ENCODE peak calls at places on chromosomes 13 and 19, in eight cellular contexts. G is tibial nerve, B is body of pancreas, X is esophagus squamous epithelium, K is transverse colon, L is adrenal gland, D is heart left ventricle, U is HCT116. F is an unnamed sample. For H3K4me1, the result is how much of the 10 kb centered on the place peaks cover.

GRCh38 chr19:48955308-48955958 is 758 bp downstream of the BAX start:
- DNase-seq in G (no peak), B (no peak), X (no peak), K (no peak), L (no peak), D (no peak), U (no peak), F (no peak)

GRCh38 chr19:33000910-33001309 is 28.9 kb downstream of the FAAP24 start:
- DNase-seq in G (no peak), B (no peak), X (no peak), K (no peak), L (no peak), D (no peak), U (no peak), F (no peak)

GRCh38 chr13:32585625-32586021 is 629 bp upstream of the PDS5B start:
- DNase-seq in G (no peak), B (peak), X (no peak), K (no peak), L (peak), D (no peak), U (no peak), F (no peak)

GRCh38 chr13:46354143-46355087 is 32.6 kb downstream of the RUBCNL start:
- DNase-seq in G (no peak), B (no peak), X (no peak), K (no peak), L (no peak), D (no peak), U (peak), F (no peak)

GRCh38 chr13:102347490-102347889 is 54.4 kb downstream of the FGF14 start:
- DNase-seq in G (no peak), B (no peak), X (no peak), K (no peak), L (no peak), D (no peak), U (no peak), F (no peak)

GRCh38 chr13:62510906-62511655 is 1095.4 kb upstream of the PCDH20 start:
- DNase-seq in G (no peak), B (no peak), X (no peak), K (no peak), L (no peak), D (no peak), U (no peak), F (no peak)

GRCh38 chr19:54462713-54463530 is 656 bp downstream of the LENG9 start:
- DNase-seq in G (peak), B (peak), X (no peak), K (peak), L (peak), D (peak), U (no peak), F (peak)

GRCh38 chr13:48492123-48493075 is 40.5 kb downstream of the RCBTB2 start:
- DNase-seq in G (peak), B (peak), X (peak), K (peak), L (peak), D (peak), U (no peak), F (peak)

GRCh38 chr13:110132178-110132975 is 174.6 kb downstream of the COL4A1 start:
- DNase-seq in G (no peak), B (no peak), X (no peak), K (no peak), L (no peak), D (no peak), U (no peak), F (no peak)

GRCh38 chr13:50512602-50513527 is 330.6 kb downstream of the DLEU7 start:
- DNase-seq in G (peak), B (peak), X (peak), K (peak), L (peak), D (peak), U (no peak), F (peak)

GRCh38 chr13:112720251-112720650 is 30.4 kb downstream of the ATP11A start:
- DNase-seq in G (no peak), B (no peak), X (no peak), K (no peak), L (no peak), D (no peak), U (no peak), F (no peak)

GRCh38 chr19:7988307-7988706 is 17.1 kb downstream of the ELAVL1 start:
- DNase-seq in G (no peak), B (no peak), X (no peak), K (no peak), L (no peak), D (no peak), U (no peak), F (no peak)

GRCh38 chr13:99811067-99811715 is 160.4 kb downstream of the ZIC5 start:
- DNase-seq in G (no peak), B (no peak), X (no peak), K (no peak), L (no peak), D (no peak), U (no peak), F (no peak)

GRCh38 chr19:47781590-47782318 is 3.3 kb downstream of the SELENOW start:
- DNase-seq in G (peak), B (peak), X (no peak), K (no peak), L (no peak), D (peak), U (no peak), F (peak)

GRCh38 chr13:60351326-60351725 is 45.7 kb upstream of the TDRD3 start:
- DNase-seq in G (no peak), B (peak), X (no peak), K (no peak), L (no peak), D (no peak), U (no peak), F (no peak)

GRCh38 chr13:114313061-114313860 is 1.0 kb upstream of the CHAMP1 start:
- DNase-seq in G (no peak), B (no peak), X (no peak), K (peak), L (peak), D (no peak), U (no peak), F (no peak)

GRCh38 chr13:20360041-20360491 is 127.9 kb upstream of the GJB6 start:
- DNase-seq in G (no peak), B (peak), X (no peak), K (no peak), L (peak), D (no peak), U (no peak), F (no peak)

GRCh38 chr19:46745521-46746280 is at the start of gene FKRP:
- DNase-seq in G (no peak), B (peak), X (no peak), K (no peak), L (no peak), D (peak), U (no peak), F (no peak)

GRCh38 chr19:29872224-29872731 is 60.5 kb downstream of the CCNE1 start:
- DNase-seq in G (no peak), B (no peak), X (no peak), K (no peak), L (no peak), D (no peak), U (no peak), F (no peak)

GRCh38 chr13:109684836-109685602 is 101.4 kb downstream of the IRS2 start:
- DNase-seq in G (no peak), B (peak), X (no peak), K (peak), L (no peak), D (peak), U (no peak), F (no peak)

GRCh38 chr19:56119585-56119978 is 1.5 kb downstream of the ZNF787 start:
- DNase-seq in G (no peak), B (peak), X (no peak), K (peak), L (peak), D (no peak), U (no peak), F (no peak)

GRCh38 chr13:30615851-30616311 is 1.8 kb upstream of the USPL1 start:
- DNase-seq in G (no peak), B (no peak), X (no peak), K (no peak), L (no peak), D (no peak), U (no peak), F (no peak)

GRCh38 chr13:84563611-84564010 is 681.3 kb upstream of the SLITRK1 start:
- DNase-seq in G (no peak), B (peak), X (no peak), K (no peak), L (no peak), D (no peak), U (no peak), F (no peak)

GRCh38 chr19:6743714-6744380 is 4.4 kb downstream of the TRIP10 start:
- DNase-seq in G (no peak), B (no peak), X (no peak), K (peak), L (no peak), D (no peak), U (no peak), F (no peak)

GRCh38 chr19:40278361-40279045 is 6.6 kb downstream of the AKT2 start:
- DNase-seq in G (no peak), B (no peak), X (no peak), K (no peak), L (no peak), D (no peak), U (no peak), F (peak)

GRCh38 chr13:108769213-108770070 is 140.0 kb downstream of the MYO16 start:
- DNase-seq in G (no peak), B (no peak), X (no peak), K (no peak), L (no peak), D (no peak), U (no peak), F (no peak)

GRCh38 chr13:52195052-52195837 is 35.8 kb upstream of the NEK3 start:
- DNase-seq in G (peak), B (peak), X (peak), K (peak), L (peak), D (peak), U (no peak), F (peak)
- TF ChIP-seq POLR2A in G (no peak), B (peak), X (no peak), K (peak), L (no peak), D (peak), U (no peak), F (no peak)

DNA sequence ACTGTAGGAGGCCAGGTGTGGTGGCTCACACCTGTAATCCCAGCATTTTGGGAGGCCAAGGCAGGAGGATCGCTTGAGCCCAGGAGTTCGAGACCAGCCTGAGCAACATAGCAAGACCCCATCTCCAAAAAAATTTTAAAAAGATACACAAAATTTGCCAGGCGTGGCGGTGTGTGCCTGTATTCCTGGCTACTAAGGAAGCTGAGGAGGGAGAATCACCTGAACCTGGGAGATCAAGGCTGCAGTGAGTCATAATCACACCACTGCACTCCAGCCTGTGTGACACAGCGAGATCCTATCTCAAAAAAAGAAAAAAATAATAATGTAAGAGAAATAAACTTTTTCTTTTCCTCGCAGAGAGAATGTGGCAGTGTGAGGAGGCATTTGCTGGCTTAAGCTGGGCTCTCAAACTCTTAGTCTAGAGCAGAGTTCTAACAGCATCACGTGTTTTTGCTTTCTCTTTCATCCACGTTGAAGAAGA is 21.1 kb downstream of the FAM187B start:
- DNase-seq in G (no peak), B (no peak), X (no peak), K (no peak), L (no peak), D (no peak), U (no peak), F (no peak)
- H3K4me1 ChIP-seq in G (under half), B (under half), X (under half), K (under half), L (under half), D (under half), U (under half), F (under half)

DNA sequence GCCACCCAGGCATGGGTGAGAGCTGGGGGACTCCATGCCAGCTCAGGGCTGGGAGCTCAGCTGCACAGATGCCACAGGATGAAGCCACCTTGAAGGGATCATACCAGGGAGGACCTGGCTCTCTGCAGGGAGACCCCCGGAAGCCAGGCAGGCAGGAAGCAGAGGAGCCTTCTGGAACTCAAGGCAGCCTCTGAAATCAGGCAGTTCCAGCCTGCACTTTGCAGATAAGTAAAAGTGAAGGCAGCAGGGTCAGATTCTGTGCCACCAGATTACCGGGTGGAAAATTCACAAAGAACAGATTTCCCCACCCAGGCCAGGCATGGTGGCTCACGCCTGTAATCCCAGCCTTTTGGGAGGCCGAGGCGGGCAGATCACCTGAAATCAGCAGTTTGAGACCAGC is 2.5 kb downstream of the TMEM259 start:
- DNase-seq in G (no peak), B (no peak), X (no peak), K (no peak), L (no peak), D (no peak), U (no peak), F (no peak)
- H3K27ac ChIP-seq in G (no peak), B (peak), X (peak), K (no peak), L (no peak), D (no peak), U (peak), F (no peak)

GRCh38 chr19:50836543-50837195 is 3.3 kb upstream of the KLK15 start:
- DNase-seq in G (no peak), B (no peak), X (no peak), K (peak), L (peak), D (no peak), U (no peak), F (no peak)
- TF ChIP-seq POLR2A in G (no peak), B (no peak), X (no peak), K (no peak), L (no peak), D (no peak), U (no peak), F (no peak)

GRCh38 chr19:38792250-38793111 is 3.5 kb downstream of the LGALS7B start:
- DNase-seq in G (no peak), B (no peak), X (no peak), K (peak), L (no peak), D (peak), U (no peak), F (peak)

GRCh38 chr19:38796154-38796553 is 7.2 kb downstream of the LGALS7B start:
- DNase-seq in G (no peak), B (no peak), X (no peak), K (no peak), L (no peak), D (no peak), U (no peak), F (no peak)

GRCh38 chr19:38795549-38795948 is 6.5 kb downstream of the LGALS7B start:
- DNase-seq in G (no peak), B (no peak), X (no peak), K (no peak), L (no peak), D (no peak), U (no peak), F (no peak)

GRCh38 chr19:38793671-38794070 is 4.7 kb downstream of the LGALS7B start:
- DNase-seq in G (no peak), B (no peak), X (no peak), K (no peak), L (no peak), D (no peak), U (no peak), F (peak)

GRCh38 chr19:38793186-38793585 is 4.2 kb downstream of the LGALS7B start:
- DNase-seq in G (no peak), B (no peak), X (no peak), K (no peak), L (no peak), D (no peak), U (no peak), F (no peak)
- H3K4me1 ChIP-seq in G (under half), B (under half), X (under half), K (under half), L (under half), D (under half), U (under half), F (under half)

GRCh38 chr19:36113895-36114762 is 546 bp downstream of the POLR2I start:
- DNase-seq in G (no peak), B (peak), X (no peak), K (peak), L (peak), D (no peak), U (no peak), F (no peak)

GRCh38 chr19:36111200-36111539 is 227 bp downstream of the OVOL3 start:
- DNase-seq in G (no peak), B (no peak), X (no peak), K (no peak), L (no peak), D (no peak), U (no peak), F (no peak)

GRCh38 chr19:36110487-36111199 is at the start of gene OVOL3:
- DNase-seq in G (no peak), B (no peak), X (no peak), K (no peak), L (no peak), D (no peak), U (no peak), F (no peak)

GRCh38 chr19:36113425-36113824 is 1.2 kb downstream of the POLR2I start:
- DNase-seq in G (no peak), B (no peak), X (no peak), K (no peak), L (no peak), D (no peak), U (no peak), F (no peak)

DNA sequence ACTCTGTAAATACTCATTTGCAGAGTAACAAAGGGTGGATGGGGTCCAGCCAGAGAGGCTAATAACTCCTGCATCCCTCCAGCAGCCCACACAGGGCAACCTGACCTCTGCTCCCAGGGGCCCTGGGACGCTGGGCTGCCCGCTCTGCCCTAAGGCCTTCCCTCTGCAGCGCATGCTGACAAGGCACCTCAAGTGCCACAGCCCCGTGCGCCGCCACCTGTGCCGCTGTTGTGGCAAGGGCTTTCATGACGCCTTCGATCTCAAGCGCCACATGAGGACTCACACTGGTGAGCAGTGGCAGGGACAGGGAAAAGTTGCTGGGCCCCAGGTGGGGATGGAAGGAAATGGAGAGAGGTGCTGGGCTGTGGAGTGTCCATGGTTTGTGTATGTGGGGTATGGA is 1.7 kb downstream of the OVOL3 start:
- DNase-seq in G (no peak), B (no peak), X (no peak), K (no peak), L (no peak), D (no peak), U (no peak), F (no peak)
- H3K27ac ChIP-seq in G (no peak), B (no peak), X (no peak), K (no peak), L (no peak), D (no peak), U (no peak), F (no peak)

GRCh38 chr19:35040826-35041547 is 534 bp upstream of the HPN start:
- DNase-seq in G (peak), B (peak), X (peak), K (peak), L (peak), D (peak), U (no peak), F (peak)
- TF ChIP-seq POLR2A in G (no peak), B (peak), X (no peak), K (no peak), L (no peak), D (peak), U (no peak), F (no peak)